ENCODE peak calls at places on chromosomes 3 and 15, in nine cellular contexts. W is tibial artery, Z is fibroblast of mammary gland, J is mucosa of descending colon, H is cardiac muscle cell, Y is T-cell, T is ascending aorta, P is Calu3, M is KBM-7. A is an unnamed sample.

GRCh38 chr3:171347017-171347979 is 112.9 kb downstream of the TNIK start:
- DNase-seq in W (no peak), Z (peak; percentile 57), J (no peak), H (peak; percentile 80), Y (no peak), T (no peak), P (no peak), M (peak; percentile 82), A (peak; percentile 58)

GRCh38 chr3:152322756-152323155 is 54.0 kb downstream of the MBNL1 start:
- DNase-seq in W (no peak), Z (peak; percentile 51), J (no peak), H (peak; percentile 47), Y (no peak), T (no peak), P (no peak), M (no peak), A (no peak)

GRCh38 chr15:41429003-41429890 is 12.4 kb downstream of the RTF1 start:
- DNase-seq in W (no peak), Z (no peak), J (peak; percentile 41), H (peak; percentile 29), Y (no peak), T (no peak), P (no peak), M (no peak), A (no peak)

GRCh38 chr3:172376402-172376801 is 71.9 kb downstream of the GHSR start:
- DNase-seq in W (no peak), Z (no peak), J (no peak), H (no peak), Y (no peak), T (no peak), P (no peak), M (no peak), A (no peak)

GRCh38 chr15:85667491-85668424 is 127.0 kb downstream of the KLHL25 start:
- DNase-seq in W (no peak), Z (peak; percentile 99), J (peak; percentile 34), H (peak; percentile 99), Y (peak; percentile 62), T (no peak), P (peak; percentile 73), M (peak; percentile 77), A (no peak)

GRCh38 chr3:108103971-108104797 is 13.4 kb upstream of the CD47 start:
- DNase-seq in W (no peak), Z (no peak), J (no peak), H (peak; percentile 75), Y (no peak), T (no peak), P (no peak), M (no peak), A (no peak)

GRCh38 chr3:100427694-100428093 is 26.4 kb downstream of the LNP1 start:
- DNase-seq in W (no peak), Z (no peak), J (no peak), H (peak; percentile 83), Y (no peak), T (no peak), P (no peak), M (no peak), A (no peak)

GRCh38 chr15:70741107-70741511 is 22.2 kb downstream of the UACA start:
- DNase-seq in W (peak; percentile 87), Z (peak; percentile 93), J (peak; percentile 62), H (peak; percentile 96), Y (no peak), T (no peak), P (peak; percentile 52), M (peak; percentile 32), A (peak; percentile 83)

GRCh38 chr3:149590691-149591441 is 67.0 kb downstream of the WWTR1 start:
- DNase-seq in W (no peak), Z (no peak), J (no peak), H (no peak), Y (no peak), T (no peak), P (no peak), M (no peak), A (no peak)

GRCh38 chr3:125386811-125387210 is 11.7 kb upstream of the ZNF148 start:
- DNase-seq in W (no peak), Z (peak; percentile 90), J (no peak), H (peak; percentile 89), Y (no peak), T (no peak), P (no peak), M (no peak), A (no peak)

GRCh38 chr3:14403636-14404395 is 1.4 kb downstream of the SLC6A6 start:
- DNase-seq in W (peak; percentile 86), Z (no peak), J (peak; percentile 25), H (no peak), Y (no peak), T (no peak), P (peak; percentile 47), M (peak; percentile 61), A (no peak)

GRCh38 chr3:52498134-52499054 is 3.3 kb downstream of the STAB1 start:
- DNase-seq in W (peak; percentile 79), Z (peak; percentile 94), J (peak; percentile 29), H (peak; percentile 94), Y (no peak), T (peak; percentile 38), P (no peak), M (peak; percentile 94), A (no peak)

GRCh38 chr3:194072097-194072428 is 63.9 kb upstream of the HES1 start:
- DNase-seq in W (no peak), Z (no peak), J (no peak), H (no peak), Y (no peak), T (no peak), P (no peak), M (no peak), A (no peak)

GRCh38 chr3:27559835-27560234 is 75.7 kb upstream of the SLC4A7 start:
- DNase-seq in W (peak; percentile 74), Z (peak; percentile 90), J (peak; percentile 19), H (peak; percentile 95), Y (no peak), T (no peak), P (no peak), M (no peak), A (no peak)

GRCh38 chr3:106929081-106929480 is 448.2 kb upstream of the CCDC54 start:
- DNase-seq in W (no peak), Z (no peak), J (no peak), H (no peak), Y (no peak), T (no peak), P (no peak), M (no peak), A (no peak)

GRCh38 chr15:87828608-87829007 is 427.9 kb downstream of the NTRK3 start:
- DNase-seq in W (no peak), Z (no peak), J (no peak), H (no peak), Y (no peak), T (no peak), P (no peak), M (no peak), A (no peak)

GRCh38 chr3:130645261-130645660 is 101.4 kb downstream of the PIK3R4 start:
- DNase-seq in W (no peak), Z (no peak), J (no peak), H (no peak), Y (no peak), T (no peak), P (no peak), M (no peak), A (no peak)

GRCh38 chr3:171351676-171352075 is 108.5 kb downstream of the TNIK start:
- DNase-seq in W (no peak), Z (peak; percentile 98), J (no peak), H (peak; percentile 86), Y (no peak), T (no peak), P (no peak), M (no peak), A (no peak)

GRCh38 chr15:64152507-64153387 is 1.2 kb downstream of the SNX22 start:
- DNase-seq in W (peak; percentile 65), Z (no peak), J (peak; percentile 19), H (no peak), Y (no peak), T (no peak), P (no peak), M (no peak), A (no peak)

GRCh38 chr3:46993292-46993691 is 13.8 kb downstream of the NBEAL2 start:
- DNase-seq in W (no peak), Z (no peak), J (no peak), H (no peak), Y (no peak), T (no peak), P (no peak), M (no peak), A (no peak)

GRCh38 chr3:78963771-78964170 is 804.0 kb downstream of the ROBO1 start:
- DNase-seq in W (no peak), Z (no peak), J (no peak), H (no peak), Y (no peak), T (no peak), P (no peak), M (no peak), A (no peak)

GRCh38 chr15:37130356-37130755 is 30.0 kb upstream of the MEIS2 start:
- DNase-seq in W (no peak), Z (no peak), J (no peak), H (no peak), Y (no peak), T (no peak), P (no peak), M (no peak), A (no peak)

GRCh38 chr3:168952551-168952950 is 711.0 kb downstream of the MECOM start:
- DNase-seq in W (no peak), Z (peak; percentile 51), J (no peak), H (peak; percentile 65), Y (no peak), T (no peak), P (no peak), M (peak; percentile 8), A (no peak)

GRCh38 chr3:21435871-21436270 is 315.1 kb downstream of the ZNF385D start:
- DNase-seq in W (no peak), Z (peak; percentile 99), J (no peak), H (peak; percentile 97), Y (no peak), T (no peak), P (peak; percentile 52), M (no peak), A (no peak)

GRCh38 chr15:79595995-79596622 is 164.0 kb downstream of the MINAR1 start:
- DNase-seq in W (no peak), Z (peak; percentile 88), J (peak; percentile 59), H (peak; percentile 84), Y (peak; percentile 1), T (no peak), P (peak; percentile 79), M (peak; percentile 96), A (no peak)

GRCh38 chr3:133926736-133927542 is 31.3 kb upstream of the RAB6B start:
- DNase-seq in W (peak; percentile 60), Z (peak; percentile 28), J (no peak), H (no peak), Y (no peak), T (no peak), P (peak; percentile 12), M (no peak), A (no peak)

GRCh38 chr3:159174715-159175390 is 373.0 kb downstream of the MFSD1 start:
- DNase-seq in W (no peak), Z (peak; percentile 42), J (no peak), H (no peak), Y (no peak), T (no peak), P (no peak), M (no peak), A (no peak)

GRCh38 chr3:131795382-131796085 is 239.3 kb downstream of the CPNE4 start:
- DNase-seq in W (no peak), Z (no peak), J (peak; percentile 9), H (peak; percentile 64), Y (no peak), T (no peak), P (peak; percentile 46), M (peak; percentile 78), A (peak; percentile 26)

GRCh38 chr15:50906954-50907865 is 1.3 kb upstream of the AP4E1 start:
- DNase-seq in W (no peak), Z (no peak), J (peak; percentile 52), H (no peak), Y (peak; percentile 79), T (no peak), P (peak; percentile 24), M (peak; percentile 46), A (no peak)

GRCh38 chr3:70916375-70917055 is 604.1 kb upstream of the MDFIC2 start:
- DNase-seq in W (no peak), Z (no peak), J (no peak), H (no peak), Y (no peak), T (no peak), P (no peak), M (peak; percentile 75), A (peak; percentile 16)

GRCh38 chr3:377158-377561 is 180.6 kb downstream of the CHL1 start:
- DNase-seq in W (no peak), Z (peak; percentile 62), J (no peak), H (peak; percentile 7), Y (no peak), T (no peak), P (no peak), M (peak; percentile 53), A (no peak)